ENCODE peak calls at places on chromosomes 7 and 10, in ten cellular contexts. One of them, this sample, is unnamed.

GRCh38 chr7:55077581-55078410 is 59.0 kb downstream of the EGFR start:
- ATAC-seq in central memory CD8-positive, alpha-beta T cell: no peak
- ATAC-seq in left lobe of liver: peak
- ATAC-seq in activated T-cell treated with anti-CD3 and anti-CD28 coated beads, Interleukin-2, amount 50 U/mL, for 4 hours: no peak
- ATAC-seq in right cardiac atrium: no peak
- ATAC-seq in gastrocnemius medialis: no peak
- ATAC-seq in body of pancreas: peak
- ATAC-seq in activated CD8-positive, alpha-beta T cell treated with anti-CD3 and anti-CD28 coated beads for 36 hours: no peak
- ATAC-seq in activated T-helper 17 cell treated with anti-CD3 and anti-CD28 coated beads, Interleukin-2, amount 50 U/mL, for 72 hours: no peak
- ATAC-seq in DND-41: no peak
- ATAC-seq in this sample: no peak

GRCh38 chr10:130802301-130802700 is 509.2 kb downstream of the TCERG1L start:
- ATAC-seq in central memory CD8-positive, alpha-beta T cell: no peak
- ATAC-seq in left lobe of liver: no peak
- ATAC-seq in activated T-cell treated with anti-CD3 and anti-CD28 coated beads, Interleukin-2, amount 50 U/mL, for 4 hours: no peak
- ATAC-seq in right cardiac atrium: no peak
- ATAC-seq in gastrocnemius medialis: no peak
- ATAC-seq in body of pancreas: no peak
- ATAC-seq in activated CD8-positive, alpha-beta T cell treated with anti-CD3 and anti-CD28 coated beads for 36 hours: no peak
- ATAC-seq in activated T-helper 17 cell treated with anti-CD3 and anti-CD28 coated beads, Interleukin-2, amount 50 U/mL, for 72 hours: no peak
- ATAC-seq in DND-41: no peak
- ATAC-seq in this sample: no peak

GRCh38 chr10:80518143-80518806 is 19.4 kb upstream of the SH2D4B start:
- ATAC-seq in central memory CD8-positive, alpha-beta T cell: no peak
- ATAC-seq in left lobe of liver: no peak
- ATAC-seq in activated T-cell treated with anti-CD3 and anti-CD28 coated beads, Interleukin-2, amount 50 U/mL, for 4 hours: no peak
- ATAC-seq in right cardiac atrium: no peak
- ATAC-seq in gastrocnemius medialis: no peak
- ATAC-seq in body of pancreas: no peak
- ATAC-seq in activated CD8-positive, alpha-beta T cell treated with anti-CD3 and anti-CD28 coated beads for 36 hours: no peak
- ATAC-seq in activated T-helper 17 cell treated with anti-CD3 and anti-CD28 coated beads, Interleukin-2, amount 50 U/mL, for 72 hours: no peak
- ATAC-seq in DND-41: no peak
- ATAC-seq in this sample: no peak

GRCh38 chr10:15605740-15606369 is 113.9 kb downstream of the ITGA8 start:
- ATAC-seq in central memory CD8-positive, alpha-beta T cell: no peak
- ATAC-seq in left lobe of liver: no peak
- ATAC-seq in activated T-cell treated with anti-CD3 and anti-CD28 coated beads, Interleukin-2, amount 50 U/mL, for 4 hours: no peak
- ATAC-seq in right cardiac atrium: peak
- ATAC-seq in gastrocnemius medialis: no peak
- ATAC-seq in body of pancreas: no peak
- ATAC-seq in activated CD8-positive, alpha-beta T cell treated with anti-CD3 and anti-CD28 coated beads for 36 hours: no peak
- ATAC-seq in activated T-helper 17 cell treated with anti-CD3 and anti-CD28 coated beads, Interleukin-2, amount 50 U/mL, for 72 hours: no peak
- ATAC-seq in DND-41: no peak
- ATAC-seq in this sample: no peak

GRCh38 chr10:133356953-133357292 is 896 bp downstream of the FUOM start:
- ATAC-seq in central memory CD8-positive, alpha-beta T cell: no peak
- ATAC-seq in left lobe of liver: no peak
- ATAC-seq in activated T-cell treated with anti-CD3 and anti-CD28 coated beads, Interleukin-2, amount 50 U/mL, for 4 hours: no peak
- ATAC-seq in right cardiac atrium: no peak
- ATAC-seq in gastrocnemius medialis: no peak
- ATAC-seq in body of pancreas: no peak
- ATAC-seq in activated CD8-positive, alpha-beta T cell treated with anti-CD3 and anti-CD28 coated beads for 36 hours: no peak
- ATAC-seq in activated T-helper 17 cell treated with anti-CD3 and anti-CD28 coated beads, Interleukin-2, amount 50 U/mL, for 72 hours: peak
- ATAC-seq in DND-41: no peak
- ATAC-seq in this sample: peak

GRCh38 chr10:7054915-7055314 is 355.9 kb downstream of the SFMBT2 start:
- ATAC-seq in central memory CD8-positive, alpha-beta T cell: no peak
- ATAC-seq in left lobe of liver: no peak
- ATAC-seq in activated T-cell treated with anti-CD3 and anti-CD28 coated beads, Interleukin-2, amount 50 U/mL, for 4 hours: no peak
- ATAC-seq in right cardiac atrium: no peak
- ATAC-seq in gastrocnemius medialis: no peak
- ATAC-seq in body of pancreas: no peak
- ATAC-seq in activated CD8-positive, alpha-beta T cell treated with anti-CD3 and anti-CD28 coated beads for 36 hours: no peak
- ATAC-seq in activated T-helper 17 cell treated with anti-CD3 and anti-CD28 coated beads, Interleukin-2, amount 50 U/mL, for 72 hours: no peak
- ATAC-seq in DND-41: no peak
- ATAC-seq in this sample: peak

GRCh38 chr7:21579341-21580072 is 36.7 kb downstream of the DNAH11 start:
- ATAC-seq in central memory CD8-positive, alpha-beta T cell: no peak
- ATAC-seq in left lobe of liver: no peak
- ATAC-seq in activated T-cell treated with anti-CD3 and anti-CD28 coated beads, Interleukin-2, amount 50 U/mL, for 4 hours: no peak
- ATAC-seq in right cardiac atrium: peak
- ATAC-seq in gastrocnemius medialis: peak
- ATAC-seq in body of pancreas: no peak
- ATAC-seq in activated CD8-positive, alpha-beta T cell treated with anti-CD3 and anti-CD28 coated beads for 36 hours: no peak
- ATAC-seq in activated T-helper 17 cell treated with anti-CD3 and anti-CD28 coated beads, Interleukin-2, amount 50 U/mL, for 72 hours: peak
- ATAC-seq in DND-41: no peak
- ATAC-seq in this sample: no peak

GRCh38 chr7:5296627-5297226 is 14.0 kb downstream of the SLC29A4 start:
- ATAC-seq in central memory CD8-positive, alpha-beta T cell: peak
- ATAC-seq in left lobe of liver: no peak
- ATAC-seq in activated T-cell treated with anti-CD3 and anti-CD28 coated beads, Interleukin-2, amount 50 U/mL, for 4 hours: peak
- ATAC-seq in right cardiac atrium: peak
- ATAC-seq in gastrocnemius medialis: no peak
- ATAC-seq in body of pancreas: no peak
- ATAC-seq in activated CD8-positive, alpha-beta T cell treated with anti-CD3 and anti-CD28 coated beads for 36 hours: peak
- ATAC-seq in activated T-helper 17 cell treated with anti-CD3 and anti-CD28 coated beads, Interleukin-2, amount 50 U/mL, for 72 hours: peak
- ATAC-seq in DND-41: peak
- ATAC-seq in this sample: no peak

GRCh38 chr7:122989041-122989440 is 6.5 kb downstream of the TAS2R16 start:
- ATAC-seq in central memory CD8-positive, alpha-beta T cell: no peak
- ATAC-seq in left lobe of liver: no peak
- ATAC-seq in activated T-cell treated with anti-CD3 and anti-CD28 coated beads, Interleukin-2, amount 50 U/mL, for 4 hours: no peak
- ATAC-seq in right cardiac atrium: no peak
- ATAC-seq in gastrocnemius medialis: no peak
- ATAC-seq in body of pancreas: no peak
- ATAC-seq in activated CD8-positive, alpha-beta T cell treated with anti-CD3 and anti-CD28 coated beads for 36 hours: no peak
- ATAC-seq in activated T-helper 17 cell treated with anti-CD3 and anti-CD28 coated beads, Interleukin-2, amount 50 U/mL, for 72 hours: no peak
- ATAC-seq in DND-41: no peak
- ATAC-seq in this sample: no peak

GRCh38 chr7:27359737-27360136 is 117.1 kb downstream of the EVX1 start:
- ATAC-seq in central memory CD8-positive, alpha-beta T cell: no peak
- ATAC-seq in left lobe of liver: no peak
- ATAC-seq in activated T-cell treated with anti-CD3 and anti-CD28 coated beads, Interleukin-2, amount 50 U/mL, for 4 hours: no peak
- ATAC-seq in right cardiac atrium: no peak
- ATAC-seq in gastrocnemius medialis: no peak
- ATAC-seq in body of pancreas: no peak
- ATAC-seq in activated CD8-positive, alpha-beta T cell treated with anti-CD3 and anti-CD28 coated beads for 36 hours: no peak
- ATAC-seq in activated T-helper 17 cell treated with anti-CD3 and anti-CD28 coated beads, Interleukin-2, amount 50 U/mL, for 72 hours: no peak
- ATAC-seq in DND-41: no peak
- ATAC-seq in this sample: no peak

GRCh38 chr7:27640914-27641570 is 21.6 kb downstream of the HIBADH start:
- ATAC-seq in central memory CD8-positive, alpha-beta T cell: no peak
- ATAC-seq in left lobe of liver: peak
- ATAC-seq in activated T-cell treated with anti-CD3 and anti-CD28 coated beads, Interleukin-2, amount 50 U/mL, for 4 hours: no peak
- ATAC-seq in right cardiac atrium: peak
- ATAC-seq in gastrocnemius medialis: peak
- ATAC-seq in body of pancreas: peak
- ATAC-seq in activated CD8-positive, alpha-beta T cell treated with anti-CD3 and anti-CD28 coated beads for 36 hours: no peak
- ATAC-seq in activated T-helper 17 cell treated with anti-CD3 and anti-CD28 coated beads, Interleukin-2, amount 50 U/mL, for 72 hours: no peak
- ATAC-seq in DND-41: no peak
- ATAC-seq in this sample: peak

GRCh38 chr10:74651565-74651964 is 174.8 kb upstream of the KAT6B start:
- ATAC-seq in central memory CD8-positive, alpha-beta T cell: no peak
- ATAC-seq in left lobe of liver: no peak
- ATAC-seq in activated T-cell treated with anti-CD3 and anti-CD28 coated beads, Interleukin-2, amount 50 U/mL, for 4 hours: peak
- ATAC-seq in right cardiac atrium: no peak
- ATAC-seq in gastrocnemius medialis: no peak
- ATAC-seq in body of pancreas: no peak
- ATAC-seq in activated CD8-positive, alpha-beta T cell treated with anti-CD3 and anti-CD28 coated beads for 36 hours: peak
- ATAC-seq in activated T-helper 17 cell treated with anti-CD3 and anti-CD28 coated beads, Interleukin-2, amount 50 U/mL, for 72 hours: peak
- ATAC-seq in DND-41: peak
- ATAC-seq in this sample: no peak

GRCh38 chr7:149007615-149008014 is 20.7 kb downstream of the PDIA4 start:
- ATAC-seq in central memory CD8-positive, alpha-beta T cell: no peak
- ATAC-seq in left lobe of liver: peak
- ATAC-seq in activated T-cell treated with anti-CD3 and anti-CD28 coated beads, Interleukin-2, amount 50 U/mL, for 4 hours: no peak
- ATAC-seq in right cardiac atrium: no peak
- ATAC-seq in gastrocnemius medialis: no peak
- ATAC-seq in body of pancreas: no peak
- ATAC-seq in activated CD8-positive, alpha-beta T cell treated with anti-CD3 and anti-CD28 coated beads for 36 hours: peak
- ATAC-seq in activated T-helper 17 cell treated with anti-CD3 and anti-CD28 coated beads, Interleukin-2, amount 50 U/mL, for 72 hours: no peak
- ATAC-seq in DND-41: no peak
- ATAC-seq in this sample: peak

GRCh38 chr7:135102372-135102771 is 45.5 kb upstream of the TMEM140 start:
- ATAC-seq in central memory CD8-positive, alpha-beta T cell: no peak
- ATAC-seq in left lobe of liver: no peak
- ATAC-seq in activated T-cell treated with anti-CD3 and anti-CD28 coated beads, Interleukin-2, amount 50 U/mL, for 4 hours: peak
- ATAC-seq in right cardiac atrium: no peak
- ATAC-seq in gastrocnemius medialis: no peak
- ATAC-seq in body of pancreas: no peak
- ATAC-seq in activated CD8-positive, alpha-beta T cell treated with anti-CD3 and anti-CD28 coated beads for 36 hours: peak
- ATAC-seq in activated T-helper 17 cell treated with anti-CD3 and anti-CD28 coated beads, Interleukin-2, amount 50 U/mL, for 72 hours: peak
- ATAC-seq in DND-41: no peak
- ATAC-seq in this sample: no peak